ENCODE peak calls at places on chromosomes 13 and 19, in four cellular contexts. H is left lung, O is psoas muscle, M is IMR-90. C is an unnamed sample.

GRCh38 chr19:19613456-19613855 is 5.0 kb downstream of the PBX4 start:
- DNase-seq in H (no peak), O (no peak), M (no peak), C (no peak)

GRCh38 chr19:1470864-1471513 is 8.0 kb downstream of the C19orf25 start:
- DNase-seq in H (no peak), O (peak; percentile 56), M (no peak), C (peak; percentile 56)

GRCh38 chr13:110322126-110322827 is 15.2 kb downstream of the COL4A2 start:
- DNase-seq in H (no peak), O (no peak), M (no peak), C (no peak)

GRCh38 chr13:21902709-21903098 is 231.8 kb downstream of the FGF9 start:
- DNase-seq in H (no peak), O (no peak), M (no peak), C (no peak)

GRCh38 chr13:102847272-102848234 is 1.7 kb downstream of the ERCC5 start:
- DNase-seq in H (no peak), O (no peak), M (peak; percentile 54), C (no peak)

GRCh38 chr13:75935805-75936204 is 299.7 kb downstream of the LMO7 start:
- DNase-seq in H (no peak), O (no peak), M (no peak), C (no peak)

GRCh38 chr13:111877906-111878305 is 189.0 kb upstream of the SOX1 start:
- DNase-seq in H (no peak), O (no peak), M (no peak), C (no peak)

GRCh38 chr13:94712812-94713555 is 639 bp upstream of the SOX21 start:
- DNase-seq in H (no peak), O (no peak), M (peak; percentile 46), C (peak; percentile 51)

GRCh38 chr13:40384976-40385857 is 281.2 kb downstream of the FOXO1 start:
- DNase-seq in H (no peak), O (no peak), M (no peak), C (no peak)

GRCh38 chr19:50723069-50723468 is at the start of gene CLEC11A:
- DNase-seq in H (peak; percentile 50), O (peak; percentile 74), M (peak; percentile 80), C (no peak)

GRCh38 chr19:6260912-6261636 is 18.7 kb downstream of the MLLT1 start:
- DNase-seq in H (no peak), O (peak; percentile 64), M (peak; percentile 22), C (no peak)

GRCh38 chr13:112881656-112882554 is 87.1 kb upstream of the MCF2L start:
- DNase-seq in H (no peak), O (peak; percentile 36), M (no peak), C (no peak)

GRCh38 chr13:44576396-44577235 is 486 bp upstream of the TSC22D1 start:
- DNase-seq in H (peak; percentile 41), O (no peak), M (no peak), C (no peak)

GRCh38 chr13:33228645-33229445 is 56.7 kb downstream of the STARD13 start:
- DNase-seq in H (no peak), O (no peak), M (peak; percentile 83), C (no peak)

GRCh38 chr13:43057653-43058317 is 34.4 kb downstream of the DNAJC15 start:
- DNase-seq in H (no peak), O (no peak), M (no peak), C (no peak)

GRCh38 chr19:33524024-33524664 is 2.6 kb upstream of the PEPD start:
- DNase-seq in H (no peak), O (peak; percentile 66), M (no peak), C (no peak)

GRCh38 chr13:39363393-39363792 is 239.6 kb downstream of the LHFPL6 start:
- DNase-seq in H (no peak), O (no peak), M (no peak), C (no peak)

GRCh38 chr19:36160821-36161596 is 8.8 kb upstream of the COX7A1 start:
- DNase-seq in H (no peak), O (no peak), M (no peak), C (no peak)

GRCh38 chr13:33277351-33277750 is 8.2 kb downstream of the STARD13 start:
- DNase-seq in H (no peak), O (no peak), M (no peak), C (no peak)

GRCh38 chr13:36323951-36324566 is 22.1 kb downstream of the SPART start:
- DNase-seq in H (no peak), O (no peak), M (peak; percentile 52), C (no peak)

GRCh38 chr19:47157455-47158321 is 27.1 kb downstream of the SAE1 start:
- DNase-seq in H (peak; percentile 46), O (no peak), M (peak; percentile 72), C (peak; percentile 9)

GRCh38 chr19:50567052-50567841 is 988 bp downstream of the LRRC4B start:
- DNase-seq in H (no peak), O (no peak), M (no peak), C (no peak)

GRCh38 chr13:79675931-79676658 is 195.1 kb downstream of the NDFIP2 start:
- DNase-seq in H (no peak), O (no peak), M (no peak), C (no peak)

GRCh38 chr19:45440873-45441654 is 17.3 kb upstream of the ERCC1 start:
- DNase-seq in H (no peak), O (no peak), M (peak; percentile 57), C (no peak)

GRCh38 chr19:13864513-13865242 is 12.3 kb upstream of the NANOS3 start:
- DNase-seq in H (no peak), O (peak; percentile 42), M (no peak), C (no peak)

GRCh38 chr13:91690944-91691343 is 292.5 kb downstream of the GPC5 start:
- DNase-seq in H (no peak), O (no peak), M (no peak), C (no peak)

GRCh38 chr19:49468746-49469447 is 5.1 kb upstream of the FLT3LG start:
- DNase-seq in H (peak; percentile 57), O (peak; percentile 91), M (no peak), C (no peak)

GRCh38 chr19:3784607-3785463 is 1.3 kb downstream of the MATK start:
- DNase-seq in H (no peak), O (no peak), M (no peak), C (no peak)

GRCh38 chr19:34990578-34991192 is 9.4 kb upstream of the GRAMD1A start:
- DNase-seq in H (no peak), O (peak; percentile 26), M (no peak), C (no peak)

GRCh38 chr19:55638864-55639359 is 1.9 kb upstream of the ZNF580 start:
- DNase-seq in H (no peak), O (peak; percentile 70), M (peak; percentile 21), C (no peak)

GRCh38 chr13:105196052-105196451 is 1339.4 kb downstream of the EFNB2 start:
- DNase-seq in H (no peak), O (no peak), M (peak; percentile 58), C (no peak)

GRCh38 chr19:32223595-32224370 is 121.6 kb upstream of the ZNF507 start:
- DNase-seq in H (no peak), O (no peak), M (no peak), C (no peak)

GRCh38 chr19:32661318-32661717 is 13.7 kb downstream of the ANKRD27 start:
- DNase-seq in H (no peak), O (peak; percentile 26), M (no peak), C (no peak)

GRCh38 chr19:58009666-58010301 is 7.2 kb upstream of the ZNF606 start:
- DNase-seq in H (peak; percentile 88), O (peak; percentile 76), M (peak; percentile 63), C (peak; percentile 93)

GRCh38 chr19:55689366-55690108 is 14.5 kb downstream of the EPN1 start:
- DNase-seq in H (peak; percentile 31), O (peak; percentile 29), M (no peak), C (no peak)

GRCh38 chr19:10111405-10111811 is at the start of gene P2RY11:
- DNase-seq in H (no peak), O (peak; percentile 56), M (no peak), C (no peak)

GRCh38 chr19:28456264-28456663 is 756.7 kb downstream of the UQCRFS1 start:
- DNase-seq in H (no peak), O (no peak), M (no peak), C (no peak)

GRCh38 chr13:94346261-94347019 is 133.0 kb downstream of the DCT start:
- DNase-seq in H (no peak), O (no peak), M (no peak), C (no peak)

DNA sequence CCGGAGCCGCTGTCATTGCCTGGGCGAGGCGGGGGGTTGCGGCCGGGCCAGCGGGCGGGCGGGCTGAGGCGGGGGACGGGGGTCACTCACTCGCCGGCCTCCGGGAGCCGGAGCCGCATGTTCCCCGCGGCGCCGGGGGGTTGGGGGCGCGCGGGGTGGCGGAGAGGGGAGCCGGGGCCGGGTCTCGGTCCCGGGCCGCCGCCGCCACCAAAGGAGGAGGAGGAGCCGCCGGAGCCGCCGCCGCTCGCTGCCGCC is 149 bp downstream of the MED26 start:
- DNase-seq in H (no peak), O (no peak), M (no peak), C (no peak)
- TF ChIP-seq CTCF in H (no peak), O (no peak), M (no peak), C (no peak)

GRCh38 chr13:24053505-24054251 is 106.8 kb upstream of the SPATA13 start:
- DNase-seq in H (no peak), O (no peak), M (peak; percentile 68), C (peak; percentile 76)

GRCh38 chr13:24045456-24045996 is 115.0 kb upstream of the SPATA13 start:
- DNase-seq in H (no peak), O (no peak), M (no peak), C (no peak)

GRCh38 chr13:24050796-24051715 is 109.5 kb upstream of the SPATA13 start:
- DNase-seq in H (no peak), O (no peak), M (no peak), C (no peak)

GRCh38 chr13:24052547-24052981 is 108.0 kb upstream of the SPATA13 start:
- DNase-seq in H (no peak), O (no peak), M (peak; percentile 30), C (no peak)

GRCh38 chr13:24050292-24050711 is 110.2 kb upstream of the SPATA13 start:
- DNase-seq in H (peak; percentile 53), O (no peak), M (peak; percentile 86), C (peak; percentile 53)
- H3K27ac ChIP-seq in H (peak overlapping the region; percentile 70), O (no peak overlapping the region), M (peak overlapping the region; percentile 17), C (peak overlapping the region; percentile 46)

DNA sequence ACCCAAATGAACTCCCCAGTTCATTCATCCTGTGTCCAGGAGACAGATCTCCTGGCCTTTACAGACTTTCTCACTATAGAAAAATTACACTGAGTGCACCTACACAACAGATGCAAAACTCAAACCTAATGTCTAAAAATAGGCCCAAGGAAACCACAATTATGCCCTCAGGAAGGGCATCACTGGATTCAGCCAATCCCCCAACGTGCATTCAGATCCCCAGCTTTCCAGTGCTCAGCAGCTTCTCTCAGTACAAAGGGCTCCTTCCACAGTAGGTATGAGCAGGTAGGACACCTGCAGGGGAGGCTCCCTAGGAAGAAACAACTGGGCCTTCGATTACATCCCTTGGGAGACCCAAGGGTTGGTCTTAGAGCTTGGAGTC is 2.1 kb downstream of the ZNF709 start:
- DNase-seq in H (no peak), O (no peak), M (no peak), C (no peak)
- H3K4me3 ChIP-seq in H (no peak overlapping the region), O (no peak overlapping the region), M (no peak overlapping the region), C (peak overlapping the region; percentile 4)

GRCh38 chr19:38042132-38042531 is 135.1 kb downstream of the SIPA1L3 start:
- DNase-seq in H (no peak), O (no peak), M (no peak), C (no peak)

GRCh38 chr19:38046254-38047047 is 139.4 kb downstream of the SIPA1L3 start:
- DNase-seq in H (no peak), O (no peak), M (no peak), C (no peak)

GRCh38 chr19:38044267-38045111 is 137.5 kb downstream of the SIPA1L3 start:
- DNase-seq in H (no peak), O (no peak), M (peak; percentile 68), C (no peak)

GRCh38 chr19:38045554-38046253 is 138.7 kb downstream of the SIPA1L3 start:
- DNase-seq in H (no peak), O (no peak), M (no peak), C (no peak)

GRCh38 chr19:38043649-38044144 is 136.7 kb downstream of the SIPA1L3 start:
- DNase-seq in H (no peak), O (no peak), M (no peak), C (no peak)
- TF ChIP-seq CTCF in H (no peak), O (no peak), M (no peak), C (no peak)

C was measured in dorsolateral prefrontal cortex.